ENCODE peak calls at places on chromosomes 6 and 20, in eight cellular contexts. L is transverse colon, S is neural progenitor cell, U is GM23338, B is heart right ventricle, M is spleen, N is colonic mucosa, Z is PC-9. I is an unnamed sample. For H3K36me3 and H3K27me3, the result is how much of the 10 kb centered on the place peaks cover.

GRCh38 chr6:139545474-139546116 is 171.1 kb upstream of the CITED2 start:
- DNase-seq in S (no peak), L (no peak), U (no peak), M (no peak), N (no peak), Z (no peak), B (no peak), I (no peak)

GRCh38 chr6:44263357-44264100 is 1.8 kb downstream of the NFKBIE start:
- DNase-seq in S (no peak), Z (no peak), N (peak), B (no peak), L (peak), M (peak), U (peak), I (no peak)

GRCh38 chr6:3305216-3305565 is 46.4 kb downstream of the PSMG4 start:
- DNase-seq in U (no peak), Z (no peak), N (no peak), L (no peak), M (peak), S (no peak), B (no peak), I (no peak)

GRCh38 chr6:37971711-37972410 is 152.3 kb downstream of the ZFAND3 start:
- DNase-seq in N (no peak), S (no peak), Z (no peak), L (no peak), U (no peak), B (no peak), M (no peak), I (no peak)

GRCh38 chr6:142071981-142072380 is 60.7 kb upstream of the GJE1 start:
- DNase-seq in U (peak), L (no peak), N (no peak), Z (no peak), B (no peak), S (peak), M (no peak), I (no peak)

GRCh38 chr6:57108691-57109090 is 18.7 kb downstream of the ZNF451 start:
- DNase-seq in N (no peak), U (no peak), L (no peak), B (no peak), M (no peak), Z (no peak), S (no peak), I (no peak)

GRCh38 chr6:53011993-53012392 is 16.9 kb upstream of the GSTA4 start:
- DNase-seq in U (no peak), S (no peak), L (no peak), Z (no peak), N (no peak), B (no peak), M (no peak), I (no peak)

GRCh38 chr20:33348136-33348937 is 53.0 kb downstream of the CDK5RAP1 start:
- DNase-seq in B (no peak), N (no peak), M (no peak), L (no peak), U (no peak), S (peak), Z (no peak), I (no peak)

GRCh38 chr20:36571564-36572504 is 1.6 kb upstream of the TGIF2 start:
- DNase-seq in L (no peak), M (no peak), U (peak), N (no peak), Z (no peak), S (peak), B (no peak), I (no peak)

GRCh38 chr6:111804627-111805235 is 68.5 kb downstream of the FYN start:
- DNase-seq in B (no peak), U (no peak), N (no peak), S (no peak), L (peak), Z (no peak), M (no peak), I (no peak)

GRCh38 chr6:4102687-4103244 is 23.8 kb upstream of the FAM217A start:
- DNase-seq in N (peak), U (no peak), Z (no peak), L (no peak), M (no peak), S (no peak), B (no peak), I (no peak)

GRCh38 chr20:44035924-44036323 is 121.3 kb downstream of the TOX2 start:
- DNase-seq in U (no peak), B (no peak), N (no peak), L (no peak), S (no peak), M (peak), Z (no peak), I (no peak)

GRCh38 chr6:96394727-96395126 is 126.9 kb upstream of the UFL1 start:
- DNase-seq in N (no peak), Z (peak), M (no peak), S (peak), U (peak), B (no peak), L (no peak), I (no peak)

GRCh38 chr6:118501816-118502568 is 46.1 kb upstream of the PLN start:
- DNase-seq in U (no peak), B (no peak), S (no peak), M (no peak), L (no peak), Z (no peak), N (no peak), I (no peak)

GRCh38 chr20:38338849-38339520 is 7.3 kb upstream of the LBP start:
- DNase-seq in Z (no peak), B (no peak), M (no peak), U (peak), N (no peak), S (peak), L (no peak), I (no peak)

GRCh38 chr20:48455606-48456360 is 372.0 kb downstream of the PREX1 start:
- DNase-seq in Z (no peak), U (no peak), L (no peak), B (no peak), S (peak), M (no peak), N (no peak), I (no peak)

GRCh38 chr6:98946877-98947410 is 802 bp downstream of the FBXL4 start:
- DNase-seq in L (peak), U (no peak), M (peak), N (peak), Z (peak), S (peak), B (peak), I (no peak)

GRCh38 chr6:20693466-20694063 is 159.3 kb downstream of the CDKAL1 start:
- DNase-seq in M (no peak), N (no peak), B (no peak), L (no peak), U (no peak), Z (no peak), S (no peak), I (peak)

GRCh38 chr6:100268326-100268725 is 196.4 kb downstream of the SIM1 start:
- DNase-seq in N (no peak), L (no peak), M (no peak), S (no peak), U (peak), Z (no peak), B (no peak), I (no peak)

GRCh38 chr20:20772492-20773047 is 60.1 kb upstream of the RALGAPA2 start:
- DNase-seq in S (no peak), U (no peak), B (no peak), M (no peak), L (no peak), Z (no peak), N (no peak), I (no peak)

GRCh38 chr6:142380626-142381025 is 78.8 kb downstream of the ADGRG6 start:
- DNase-seq in B (peak), L (no peak), N (no peak), S (no peak), M (no peak), Z (no peak), U (no peak), I (no peak)

GRCh38 chr20:49529470-49529869 is 38.5 kb downstream of the PTGIS start:
- DNase-seq in N (no peak), S (no peak), U (no peak), L (no peak), M (no peak), B (no peak), Z (no peak), I (no peak)

GRCh38 chr6:142374090-142374783 is 72.4 kb downstream of the ADGRG6 start:
- DNase-seq in Z (no peak), N (no peak), U (peak), S (peak), L (no peak), M (no peak), B (no peak), I (no peak)

GRCh38 chr20:64112691-64113443 is 5.5 kb upstream of the NPBWR2 start:
- DNase-seq in U (peak), S (no peak), L (peak), Z (no peak), N (no peak), M (peak), B (no peak), I (no peak)

GRCh38 chr6:97078791-97079190 is 154.3 kb downstream of the KLHL32 start:
- DNase-seq in N (no peak), L (no peak), S (no peak), B (no peak), U (no peak), M (no peak), Z (no peak), I (no peak)

GRCh38 chr6:105929626-105930025 is 156.5 kb upstream of the PRDM1 start:
- DNase-seq in M (no peak), L (no peak), B (no peak), U (no peak), Z (no peak), S (no peak), N (no peak), I (no peak)

GRCh38 chr20:17225891-17226409 is 890 bp upstream of the PCSK2 start:
- DNase-seq in U (peak), S (peak), M (peak), L (no peak), Z (no peak), N (no peak), B (peak), I (no peak)

GRCh38 chr20:8943638-8944037 is 125.2 kb upstream of the PLCB4 start:
- DNase-seq in L (no peak), U (no peak), M (no peak), Z (no peak), B (no peak), S (no peak), N (no peak), I (no peak)

GRCh38 chr20:44730441-44730840 is 15.2 kb upstream of the KCNK15 start:
- DNase-seq in M (no peak), U (no peak), L (no peak), N (no peak), B (no peak), S (no peak), Z (peak), I (peak)

GRCh38 chr6:30044630-30045029 is 16.4 kb upstream of the POLR1H start:
- DNase-seq in M (no peak), B (no peak), L (no peak), Z (no peak), S (no peak), N (no peak), U (no peak), I (no peak)

GRCh38 chr6:119294984-119295383 is 54.6 kb downstream of the MAN1A1 start:
- DNase-seq in U (no peak), B (no peak), S (no peak), M (no peak), Z (no peak), L (no peak), N (no peak), I (no peak)

GRCh38 chr20:22339091-22339881 is 245.1 kb downstream of the FOXA2 start:
- DNase-seq in S (peak), N (peak), B (no peak), Z (peak), U (peak), L (peak), M (no peak), I (no peak)

GRCh38 chr6:15897063-15897934 is 231.6 kb upstream of the MYLIP start:
- DNase-seq in L (no peak), S (no peak), N (no peak), B (no peak), Z (no peak), M (no peak), U (peak), I (no peak)

GRCh38 chr20:44407402-44408184 is 52.1 kb downstream of the HNF4A start:
- DNase-seq in U (no peak), L (peak), S (no peak), Z (peak), B (no peak), M (peak), N (peak), I (peak)

GRCh38 chr20:52832151-52832550 is 140.0 kb upstream of the TSHZ2 start:
- DNase-seq in Z (no peak), S (no peak), N (no peak), B (no peak), M (no peak), L (no peak), U (no peak), I (no peak)

GRCh38 chr6:167529684-167530335 is 204.9 kb downstream of the TTLL2 start:
- DNase-seq in S (no peak), N (no peak), U (no peak), B (no peak), M (no peak), L (no peak), Z (no peak), I (no peak)
- TF ChIP-seq CTCF in S (no peak), N (no peak), U (no peak), B (no peak), M (no peak), L (no peak), Z (no peak), I (no peak)

DNA sequence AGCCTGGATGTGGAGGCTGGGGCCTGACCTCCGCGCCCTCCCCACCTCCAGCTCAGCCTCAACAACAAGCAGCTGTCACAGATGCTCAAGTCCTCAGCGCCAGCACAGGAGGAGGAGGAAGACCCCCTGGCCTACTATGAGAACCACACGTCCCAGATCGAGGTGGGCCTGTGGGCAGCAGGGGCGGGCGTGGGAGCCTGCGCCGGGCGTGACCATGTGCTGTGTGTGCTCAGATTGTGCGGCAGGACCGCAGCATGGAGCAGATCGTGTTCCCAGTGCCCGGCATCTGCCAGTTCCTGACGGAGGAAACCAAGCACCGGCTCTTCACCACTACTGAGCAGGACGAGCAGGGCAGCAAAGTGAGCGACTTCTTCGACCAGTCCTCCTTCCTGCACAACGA is 23.5 kb downstream of the UQCC2 start:
- DNase-seq in N (no peak), M (no peak), S (no peak), L (no peak), B (no peak), U (no peak), Z (no peak), I (no peak)
- H3K36me3 ChIP-seq in N (under half), M (half or more), S (under half), L (under half), B (half or more), U (under half), Z (under half), I (half or more)

GRCh38 chr20:58753929-58754551 is 61.4 kb downstream of the NPEPL1 start:
- DNase-seq in M (peak), U (peak), B (no peak), L (no peak), S (no peak), Z (no peak), N (peak), I (no peak)
- H3K27me3 ChIP-seq in M (under half), U (under half), B (under half), L (under half), S (half or more), Z (half or more), N (under half), I (under half)

DNA sequence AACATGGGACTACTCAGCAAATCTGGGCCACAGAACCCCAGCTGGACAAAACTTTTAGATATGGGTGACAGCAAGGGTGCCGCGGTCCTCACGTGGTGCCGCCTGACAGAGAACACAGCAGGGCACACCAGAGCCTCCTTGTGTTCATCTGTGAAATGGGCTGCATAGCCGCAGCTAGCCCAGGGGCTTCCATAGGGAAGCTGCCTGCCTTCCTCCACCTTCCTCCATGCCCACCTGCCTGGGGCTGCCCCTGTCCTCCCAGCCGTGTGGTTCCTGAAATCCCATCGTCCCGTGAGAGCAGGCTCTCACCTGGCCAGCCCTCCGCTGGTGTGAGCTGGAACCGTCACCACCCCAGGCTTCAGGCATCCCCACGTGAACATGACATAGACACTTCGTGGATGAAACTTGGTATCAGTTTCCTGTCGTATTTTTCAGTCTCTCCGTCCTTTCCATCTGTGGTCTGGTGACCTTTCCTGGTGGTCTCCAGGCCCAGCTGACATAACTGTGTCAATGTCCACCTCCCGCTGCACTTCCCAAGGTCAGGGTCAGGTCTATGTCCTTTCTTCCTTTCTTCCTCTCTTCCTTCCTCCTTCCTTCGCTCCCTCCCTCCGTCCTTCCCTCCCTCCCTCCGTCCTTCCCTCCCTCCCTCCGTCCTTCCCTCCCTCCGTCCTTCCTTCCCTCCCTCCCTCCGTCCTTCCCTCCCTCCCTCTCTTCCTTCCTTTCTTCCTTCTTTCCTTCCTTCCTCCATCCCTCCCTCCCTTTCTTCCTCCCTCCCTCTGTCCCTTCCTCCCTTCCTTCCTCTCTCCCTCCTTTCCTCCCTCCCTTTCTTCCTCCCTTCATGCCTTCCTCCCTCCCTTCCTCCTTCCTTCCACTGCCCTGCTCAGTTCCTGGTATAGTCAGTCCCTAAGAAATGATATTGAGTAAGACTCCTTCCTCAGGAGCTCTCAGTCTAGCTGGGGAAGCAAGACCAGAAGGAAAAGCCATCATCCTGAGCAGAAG is 78.8 kb downstream of the GRM4 start:
- DNase-seq in L (no peak), Z (no peak), M (no peak), U (no peak), S (no peak), N (no peak), B (no peak), I (no peak)
- TF ChIP-seq CTCF in L (no peak), Z (no peak), M (no peak), U (no peak), S (no peak), N (no peak), B (no peak), I (no peak)

GRCh38 chr20:3933126-3933684 is 44.0 kb downstream of the PANK2 start:
- DNase-seq in U (no peak), L (no peak), M (no peak), Z (no peak), S (no peak), N (no peak), B (no peak), I (no peak)

GRCh38 chr20:3937618-3938017 is 48.4 kb downstream of the PANK2 start:
- DNase-seq in Z (no peak), L (no peak), U (no peak), S (no peak), M (no peak), N (no peak), B (no peak), I (no peak)

GRCh38 chr20:3935295-3935955 is 46.2 kb downstream of the PANK2 start:
- DNase-seq in L (no peak), B (peak), U (no peak), S (no peak), N (no peak), M (no peak), Z (no peak), I (no peak)

GRCh38 chr20:3934628-3935027 is 45.4 kb downstream of the PANK2 start:
- DNase-seq in L (no peak), N (no peak), Z (no peak), S (no peak), U (no peak), M (no peak), B (no peak), I (no peak)

DNA sequence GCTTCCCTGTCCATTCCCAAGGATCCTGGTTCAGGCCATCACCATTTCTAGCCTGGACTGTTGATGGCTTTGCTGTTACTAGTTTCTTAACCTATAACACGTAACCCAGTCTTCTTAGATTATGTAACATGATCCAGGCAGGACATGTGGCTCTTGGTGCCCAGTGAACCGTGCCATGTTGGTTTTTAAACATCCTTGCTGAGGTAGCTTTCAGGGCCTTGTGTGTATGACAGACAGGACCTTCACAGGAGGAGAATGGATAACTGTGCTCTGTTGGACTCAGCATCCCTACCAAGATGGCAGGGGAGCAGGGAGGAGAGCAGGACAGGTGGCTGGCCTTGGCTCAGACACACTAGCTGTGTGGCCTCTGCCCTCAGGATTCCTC is 46.8 kb downstream of the PANK2 start:
- DNase-seq in M (no peak), L (no peak), N (no peak), U (no peak), Z (no peak), B (no peak), S (no peak), I (no peak)
- H3K36me3 ChIP-seq in M (under half), L (under half), N (under half), U (under half), Z (under half), B (under half), S (under half), I (under half)

GRCh38 chr6:43255408-43256054 is 12.2 kb downstream of the TTBK1 start:
- DNase-seq in S (no peak), M (peak), U (no peak), L (no peak), Z (no peak), N (no peak), B (no peak), I (no peak)
- H3K27me3 ChIP-seq in S (under half), M (under half), U (under half), L (under half), Z (under half), N (under half), B (under half), I (under half)

GRCh38 chr6:31870385-31870921 is 7.8 kb upstream of the NEU1 start:
- DNase-seq in M (no peak), L (no peak), B (no peak), N (no peak), S (no peak), Z (no peak), U (peak), I (no peak)
- TF ChIP-seq CTCF in M (no peak), L (no peak), B (no peak), N (no peak), S (peak), Z (no peak), U (peak), I (no peak)

I was measured in BJ.